ENCODE peak calls at places on chromosomes 2 and 18, in nine cellular contexts. A is HCT116, Z is spleen, H is body of pancreas, X is IMR-90, B is heart left ventricle, E is stomach, S is HepG2, F is adrenal gland. O is an unnamed sample.

GRCh38 chr2:217943379-217944321 is 59.1 kb downstream of the TNS1 start:
- DNase-seq in A (peak; percentile 4), Z (peak; percentile 89), H (peak; percentile 84), X (peak; percentile 58), B (peak; percentile 94), E (peak; percentile 81), S (peak; percentile 71), F (peak; percentile 82), O (peak; percentile 18)

GRCh38 chr18:57660961-57661360 is 39.3 kb upstream of the NARS1 start:
- DNase-seq in A (no peak), Z (no peak), H (no peak), X (peak; percentile 91), B (no peak), E (no peak), S (no peak), F (no peak), O (no peak)

GRCh38 chr2:61439241-61440002 is 31.5 kb downstream of the USP34 start:
- DNase-seq in A (no peak), Z (no peak), H (peak; percentile 39), X (no peak), B (peak; percentile 75), E (peak; percentile 44), S (no peak), F (no peak), O (no peak)

GRCh38 chr2:36355157-36355889 is at the start of gene CRIM1:
- DNase-seq in A (peak; percentile 68), Z (peak; percentile 92), H (peak; percentile 82), X (peak; percentile 91), B (peak; percentile 94), E (peak; percentile 81), S (peak; percentile 79), F (peak; percentile 92), O (peak; percentile 85)

GRCh38 chr2:235746257-235746934 is 252.6 kb downstream of the AGAP1 start:
- DNase-seq in A (peak; percentile 62), Z (no peak), H (peak; percentile 75), X (peak; percentile 90), B (peak; percentile 55), E (peak; percentile 72), S (peak; percentile 81), F (peak; percentile 66), O (peak; percentile 80)

GRCh38 chr18:58583569-58583968 is 45.3 kb downstream of the ALPK2 start:
- DNase-seq in A (no peak), Z (no peak), H (no peak), X (no peak), B (no peak), E (no peak), S (no peak), F (no peak), O (no peak)

GRCh38 chr2:216519154-216519762 is 20.6 kb downstream of the RPL37A start:
- DNase-seq in A (peak; percentile 67), Z (no peak), H (peak; percentile 82), X (peak; percentile 89), B (peak; percentile 62), E (peak; percentile 80), S (peak; percentile 82), F (peak; percentile 79), O (peak; percentile 65)

GRCh38 chr18:22703883-22704626 is 229.1 kb upstream of the RBBP8 start:
- DNase-seq in A (peak; percentile 52), Z (no peak), H (peak; percentile 30), X (peak; percentile 40), B (no peak), E (no peak), S (peak; percentile 48), F (no peak), O (peak; percentile 65)

GRCh38 chr2:217103752-217104540 is 244.1 kb upstream of the TNP1 start:
- DNase-seq in A (peak; percentile 15), Z (no peak), H (no peak), X (peak; percentile 74), B (no peak), E (no peak), S (no peak), F (no peak), O (no peak)

GRCh38 chr2:151808258-151809072 is 19.8 kb downstream of the ARL5A start:
- DNase-seq in A (no peak), Z (no peak), H (no peak), X (peak; percentile 43), B (no peak), E (no peak), S (peak; percentile 33), F (no peak), O (peak; percentile 68)

GRCh38 chr2:77284353-77284752 is 237.8 kb downstream of the LRRTM4 start:
- DNase-seq in A (no peak), Z (no peak), H (no peak), X (no peak), B (no peak), E (no peak), S (no peak), F (no peak), O (no peak)

GRCh38 chr18:26258711-26259110 is 32.5 kb downstream of the TAF4B start:
- DNase-seq in A (no peak), Z (no peak), H (no peak), X (no peak), B (no peak), E (no peak), S (no peak), F (no peak), O (no peak)

GRCh38 chr2:241569831-241570281 is 11.3 kb downstream of the BOK start:
- DNase-seq in A (no peak), Z (peak; percentile 61), H (no peak), X (no peak), B (no peak), E (no peak), S (no peak), F (no peak), O (no peak)

GRCh38 chr2:240992572-240993291 is 5.7 kb upstream of the SNED1 start:
- DNase-seq in A (no peak), Z (peak; percentile 76), H (no peak), X (no peak), B (no peak), E (no peak), S (no peak), F (no peak), O (no peak)

GRCh38 chr2:144014108-144014507 is 505.8 kb downstream of the ZEB2 start:
- DNase-seq in A (no peak), Z (no peak), H (no peak), X (peak; percentile 53), B (no peak), E (no peak), S (no peak), F (no peak), O (no peak)

GRCh38 chr2:72015281-72015680 is 132.4 kb downstream of the CYP26B1 start:
- DNase-seq in A (no peak), Z (no peak), H (no peak), X (no peak), B (no peak), E (no peak), S (no peak), F (no peak), O (no peak)

DNA sequence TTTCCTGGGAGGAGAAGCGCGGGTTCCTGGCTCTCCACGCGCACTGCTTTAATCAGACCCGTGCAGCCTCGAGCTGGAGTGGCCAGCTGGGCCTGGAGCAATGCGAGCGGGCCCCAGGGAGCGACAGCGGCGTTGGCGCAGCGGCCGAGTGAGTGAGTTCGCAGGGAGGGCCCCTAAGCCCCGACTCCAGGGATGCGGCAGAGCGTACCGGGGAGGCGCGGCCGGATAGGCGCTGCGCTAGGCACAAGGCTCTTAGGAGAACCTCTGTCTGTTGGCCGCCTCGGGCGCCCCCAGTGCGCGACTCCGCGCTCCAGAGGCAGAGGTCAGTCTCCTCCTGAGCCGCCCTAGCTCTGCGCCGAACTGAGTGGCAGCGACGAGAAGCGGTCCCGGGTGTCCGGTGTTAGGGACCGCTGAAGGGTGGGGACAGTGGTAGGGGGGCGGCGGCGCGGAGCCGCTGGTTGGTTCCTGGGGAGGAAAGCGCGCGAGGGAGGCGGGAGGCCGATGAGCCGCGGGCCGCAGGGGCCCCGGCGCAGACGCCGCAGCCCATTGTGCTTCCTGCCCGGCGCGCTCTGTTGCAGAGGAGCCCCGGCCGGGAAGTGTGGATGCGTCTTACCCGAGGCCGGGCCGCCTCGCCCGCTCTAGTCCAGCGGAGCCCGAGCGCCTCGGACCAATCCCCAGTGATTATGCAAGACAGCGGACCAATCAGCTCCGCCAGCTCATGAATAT is 410 bp upstream of the DLX1 start:
- DNase-seq in A (peak; percentile 74), Z (peak; percentile 88), H (peak; percentile 66), X (peak; percentile 96), B (peak; percentile 72), E (peak; percentile 69), S (peak; percentile 92), F (peak; percentile 72), O (peak; percentile 72)
- TF ChIP-seq POLR2A in A (peak; percentile 71), Z (no peak), H (no peak), X (peak; percentile 81), B (no peak), E (no peak), S (no peak), F (no peak), O (no peak)

GRCh38 chr2:32039447-32040219 is at the start of gene DPY30:
- DNase-seq in A (peak; percentile 86), Z (peak; percentile 98), H (peak; percentile 94), X (peak; percentile 92), B (peak; percentile 95), E (peak; percentile 93), S (peak; percentile 91), F (peak; percentile 93), O (peak; percentile 97)
- TF ChIP-seq POLR2A in A (peak; percentile 99), Z (peak; percentile 40), H (peak; percentile 93), X (peak; percentile 69), B (peak; percentile 89), E (no peak), S (peak; percentile 100), F (peak; percentile 60), O (peak; percentile 97)

GRCh38 chr18:11849845-11850747 is 1.1 kb upstream of the CHMP1B start:
- DNase-seq in A (peak; percentile 68), Z (peak; percentile 82), H (peak; percentile 68), X (peak; percentile 96), B (peak; percentile 70), E (peak; percentile 63), S (peak; percentile 76), F (peak; percentile 62), O (peak; percentile 78)
- TF ChIP-seq POLR2A in A (no peak), Z (no peak), H (peak; percentile 60), X (no peak), B (peak; percentile 39), E (no peak), S (peak; percentile 35), F (peak; percentile 24), O (peak; percentile 29)

GRCh38 chr2:27242614-27242951 is 20.3 kb downstream of the SLC30A3 start:
- DNase-seq in A (no peak), Z (no peak), H (no peak), X (no peak), B (no peak), E (no peak), S (no peak), F (no peak), O (no peak)

GRCh38 chr2:27245116-27245515 is 17.7 kb downstream of the SLC30A3 start:
- DNase-seq in A (no peak), Z (no peak), H (no peak), X (no peak), B (no peak), E (no peak), S (no peak), F (no peak), O (no peak)

GRCh38 chr2:27247893-27248292 is 15.0 kb downstream of the SLC30A3 start:
- DNase-seq in A (no peak), Z (no peak), H (no peak), X (no peak), B (no peak), E (no peak), S (no peak), F (no peak), O (no peak)

GRCh38 chr2:27243391-27244130 is 19.3 kb downstream of the SLC30A3 start:
- DNase-seq in A (no peak), Z (no peak), H (no peak), X (no peak), B (no peak), E (no peak), S (no peak), F (no peak), O (no peak)

GRCh38 chr2:27245620-27246019 is 17.2 kb downstream of the SLC30A3 start:
- DNase-seq in A (no peak), Z (no peak), H (no peak), X (no peak), B (no peak), E (no peak), S (no peak), F (no peak), O (no peak)
- TF ChIP-seq POLR2A in A (no peak), Z (no peak), H (no peak), X (no peak), B (no peak), E (no peak), S (no peak), F (no peak), O (no peak)

O was measured in erythroblast.